ENCODE peak calls at places on chromosome 1, in six cellular contexts. One of them, this sample, is unnamed.

GRCh38 chr1:180636138-180636537 is 4.3 kb downstream of the XPR1 start:
- DNase-seq in NCI-H1417: peak; percentile 15
- DNase-seq in D721Med: no peak
- DNase-seq in T-helper 1 cell: no peak
- DNase-seq in small intestine: peak; percentile 63
- DNase-seq in uterus: no peak
- DNase-seq in this sample: no peak

GRCh38 chr1:39833121-39833520 is 44.5 kb upstream of the BMP8B start:
- DNase-seq in small intestine: no peak
- DNase-seq in D721Med: no peak
- DNase-seq in NCI-H1417: no peak
- DNase-seq in T-helper 1 cell: no peak
- DNase-seq in uterus: no peak
- DNase-seq in this sample: no peak

GRCh38 chr1:17119744-17120482 is 662 bp upstream of the PADI2 start:
- DNase-seq in T-helper 1 cell: no peak
- DNase-seq in NCI-H1417: no peak
- DNase-seq in uterus: no peak
- DNase-seq in D721Med: no peak
- DNase-seq in small intestine: no peak
- DNase-seq in this sample: no peak

GRCh38 chr1:205317311-205317917 is 4.1 kb downstream of the NUAK2 start:
- DNase-seq in small intestine: peak; percentile 98
- DNase-seq in NCI-H1417: peak; percentile 87
- DNase-seq in uterus: peak; percentile 42
- DNase-seq in T-helper 1 cell: no peak
- DNase-seq in D721Med: no peak
- DNase-seq in this sample: no peak

GRCh38 chr1:214475746-214476145 is 75.7 kb downstream of the PTPN14 start:
- DNase-seq in T-helper 1 cell: no peak
- DNase-seq in D721Med: no peak
- DNase-seq in small intestine: no peak
- DNase-seq in NCI-H1417: no peak
- DNase-seq in uterus: no peak
- DNase-seq in this sample: no peak

GRCh38 chr1:36981771-36982622 is 52.3 kb downstream of the GRIK3 start:
- DNase-seq in small intestine: no peak
- DNase-seq in D721Med: no peak
- DNase-seq in T-helper 1 cell: no peak
- DNase-seq in uterus: no peak
- DNase-seq in NCI-H1417: no peak
- DNase-seq in this sample: no peak

GRCh38 chr1:225733254-225733653 is 44.4 kb upstream of the SRP9 start:
- DNase-seq in NCI-H1417: no peak
- DNase-seq in T-helper 1 cell: no peak
- DNase-seq in small intestine: no peak
- DNase-seq in uterus: no peak
- DNase-seq in D721Med: no peak
- DNase-seq in this sample: no peak

GRCh38 chr1:206445861-206446495 is 24.3 kb upstream of the IKBKE start:
- DNase-seq in T-helper 1 cell: no peak
- DNase-seq in D721Med: no peak
- DNase-seq in NCI-H1417: no peak
- DNase-seq in uterus: no peak
- DNase-seq in small intestine: no peak
- DNase-seq in this sample: no peak

GRCh38 chr1:209565759-209566678 is 17.5 kb upstream of the CAMK1G start:
- DNase-seq in T-helper 1 cell: peak; percentile 73
- DNase-seq in D721Med: no peak
- DNase-seq in NCI-H1417: peak; percentile 78
- DNase-seq in uterus: peak; percentile 62
- DNase-seq in small intestine: peak; percentile 82
- DNase-seq in this sample: peak; percentile 82

GRCh38 chr1:7280257-7280656 is 490.8 kb upstream of the VAMP3 start:
- DNase-seq in T-helper 1 cell: no peak
- DNase-seq in NCI-H1417: no peak
- DNase-seq in uterus: no peak
- DNase-seq in D721Med: no peak
- DNase-seq in small intestine: no peak
- DNase-seq in this sample: no peak

GRCh38 chr1:197021716-197022115 is 44.4 kb downstream of the CFHR5 start:
- DNase-seq in small intestine: no peak
- DNase-seq in NCI-H1417: no peak
- DNase-seq in D721Med: no peak
- DNase-seq in uterus: no peak
- DNase-seq in T-helper 1 cell: no peak
- DNase-seq in this sample: no peak

GRCh38 chr1:114130846-114131525 is 22.7 kb downstream of the SYT6 start:
- DNase-seq in uterus: no peak
- DNase-seq in D721Med: no peak
- DNase-seq in NCI-H1417: no peak
- DNase-seq in small intestine: no peak
- DNase-seq in T-helper 1 cell: no peak
- DNase-seq in this sample: no peak

GRCh38 chr1:236301958-236302335 is 20.2 kb upstream of the ERO1B start:
- DNase-seq in small intestine: peak; percentile 16
- DNase-seq in T-helper 1 cell: no peak
- DNase-seq in NCI-H1417: peak; percentile 5
- DNase-seq in uterus: no peak
- DNase-seq in D721Med: no peak
- DNase-seq in this sample: no peak

GRCh38 chr1:8962812-8963669 is 17.4 kb downstream of the CA6 start:
- DNase-seq in D721Med: no peak
- DNase-seq in small intestine: peak; percentile 75
- DNase-seq in T-helper 1 cell: peak; percentile 15
- DNase-seq in uterus: no peak
- DNase-seq in NCI-H1417: no peak
- DNase-seq in this sample: peak; percentile 42

GRCh38 chr1:208799186-208799585 is 555.0 kb upstream of the PLXNA2 start:
- DNase-seq in uterus: no peak
- DNase-seq in small intestine: no peak
- DNase-seq in T-helper 1 cell: no peak
- DNase-seq in NCI-H1417: no peak
- DNase-seq in D721Med: no peak
- DNase-seq in this sample: no peak

GRCh38 chr1:20449736-20450311 is 36.2 kb downstream of the CAMK2N1 start:
- DNase-seq in NCI-H1417: no peak
- DNase-seq in uterus: no peak
- DNase-seq in D721Med: no peak
- DNase-seq in T-helper 1 cell: no peak
- DNase-seq in small intestine: no peak
- DNase-seq in this sample: no peak

GRCh38 chr1:25579947-25580309 is 36.5 kb downstream of the LDLRAP1 start:
- DNase-seq in D721Med: no peak
- DNase-seq in T-helper 1 cell: no peak
- DNase-seq in small intestine: no peak
- DNase-seq in NCI-H1417: no peak
- DNase-seq in uterus: no peak
- DNase-seq in this sample: no peak

GRCh38 chr1:2289607-2290006 is 61.5 kb downstream of the SKI start:
- DNase-seq in T-helper 1 cell: no peak
- DNase-seq in NCI-H1417: no peak
- DNase-seq in D721Med: no peak
- DNase-seq in uterus: no peak
- DNase-seq in small intestine: no peak
- DNase-seq in this sample: no peak

GRCh38 chr1:27570823-27571222 is 33.1 kb downstream of the AHDC1 start:
- DNase-seq in uterus: no peak
- DNase-seq in small intestine: no peak
- DNase-seq in NCI-H1417: no peak
- DNase-seq in D721Med: no peak
- DNase-seq in T-helper 1 cell: no peak
- DNase-seq in this sample: no peak

GRCh38 chr1:225685476-225686176 is 32.7 kb upstream of the ENAH start:
- DNase-seq in NCI-H1417: no peak
- DNase-seq in D721Med: no peak
- DNase-seq in small intestine: no peak
- DNase-seq in uterus: no peak
- DNase-seq in T-helper 1 cell: no peak
- DNase-seq in this sample: no peak

This sample was measured in naive thymus-derived CD8-positive, alpha-beta T cell.